ENCODE peak calls at places on chromosomes 6 and 20, in six cellular contexts. One of them, this sample, is unnamed.

GRCh38 chr20:64030371-64031134 is 5.4 kb upstream of the C20orf204 start:
- DNase-seq in pancreas: no peak
- DNase-seq in CD8-positive, alpha-beta T cell: no peak
- DNase-seq in A549: no peak
- DNase-seq in ovary: no peak
- DNase-seq in brain microvascular endothelial cell: no peak
- DNase-seq in this sample: no peak

GRCh38 chr20:46308258-46309157 is at the start of gene CDH22:
- DNase-seq in pancreas: no peak
- DNase-seq in CD8-positive, alpha-beta T cell: peak
- DNase-seq in A549: peak
- DNase-seq in ovary: peak
- DNase-seq in brain microvascular endothelial cell: no peak
- DNase-seq in this sample: peak

GRCh38 chr6:113412589-113413367 is 444.4 kb upstream of the MARCKS start:
- DNase-seq in pancreas: no peak
- DNase-seq in CD8-positive, alpha-beta T cell: no peak
- DNase-seq in A549: no peak
- DNase-seq in ovary: no peak
- DNase-seq in brain microvascular endothelial cell: no peak
- DNase-seq in this sample: no peak

GRCh38 chr20:52936368-52936986 is 35.7 kb upstream of the TSHZ2 start:
- DNase-seq in pancreas: no peak
- DNase-seq in CD8-positive, alpha-beta T cell: no peak
- DNase-seq in A549: no peak
- DNase-seq in ovary: no peak
- DNase-seq in brain microvascular endothelial cell: no peak
- DNase-seq in this sample: no peak

GRCh38 chr6:99114769-99115406 is 167.1 kb upstream of the FBXL4 start:
- DNase-seq in pancreas: peak
- DNase-seq in CD8-positive, alpha-beta T cell: no peak
- DNase-seq in A549: no peak
- DNase-seq in ovary: no peak
- DNase-seq in brain microvascular endothelial cell: no peak
- DNase-seq in this sample: no peak

GRCh38 chr20:8244637-8245036 is 112.6 kb downstream of the PLCB1 start:
- DNase-seq in pancreas: no peak
- DNase-seq in CD8-positive, alpha-beta T cell: no peak
- DNase-seq in A549: no peak
- DNase-seq in ovary: no peak
- DNase-seq in brain microvascular endothelial cell: peak
- DNase-seq in this sample: no peak

GRCh38 chr6:153214439-153214838 is 83.4 kb upstream of the RGS17 start:
- DNase-seq in pancreas: no peak
- DNase-seq in CD8-positive, alpha-beta T cell: no peak
- DNase-seq in A549: no peak
- DNase-seq in ovary: no peak
- DNase-seq in brain microvascular endothelial cell: no peak
- DNase-seq in this sample: no peak

GRCh38 chr6:113650610-113650979 is 206.6 kb upstream of the MARCKS start:
- DNase-seq in pancreas: no peak
- DNase-seq in CD8-positive, alpha-beta T cell: no peak
- DNase-seq in A549: no peak
- DNase-seq in ovary: no peak
- DNase-seq in brain microvascular endothelial cell: no peak
- DNase-seq in this sample: no peak

GRCh38 chr20:21202284-21202683 is 76.4 kb downstream of the KIZ start:
- DNase-seq in pancreas: no peak
- DNase-seq in CD8-positive, alpha-beta T cell: no peak
- DNase-seq in A549: no peak
- DNase-seq in ovary: no peak
- DNase-seq in brain microvascular endothelial cell: peak
- DNase-seq in this sample: no peak

GRCh38 chr6:74041420-74041819 is 345.4 kb downstream of the CD109 start:
- DNase-seq in pancreas: no peak
- DNase-seq in CD8-positive, alpha-beta T cell: no peak
- DNase-seq in A549: no peak
- DNase-seq in ovary: no peak
- DNase-seq in brain microvascular endothelial cell: no peak
- DNase-seq in this sample: no peak

GRCh38 chr6:106063448-106063850 is 22.7 kb upstream of the PRDM1 start:
- DNase-seq in pancreas: no peak
- DNase-seq in CD8-positive, alpha-beta T cell: no peak
- DNase-seq in A549: no peak
- DNase-seq in ovary: no peak
- DNase-seq in brain microvascular endothelial cell: no peak
- DNase-seq in this sample: no peak

GRCh38 chr6:56223995-56224394 is 23.4 kb downstream of the COL21A1 start:
- DNase-seq in pancreas: no peak
- DNase-seq in CD8-positive, alpha-beta T cell: no peak
- DNase-seq in A549: peak
- DNase-seq in ovary: no peak
- DNase-seq in brain microvascular endothelial cell: peak
- DNase-seq in this sample: no peak

GRCh38 chr6:148430897-148431296 is 88.3 kb downstream of the SASH1 start:
- DNase-seq in pancreas: no peak
- DNase-seq in CD8-positive, alpha-beta T cell: no peak
- DNase-seq in A549: no peak
- DNase-seq in ovary: no peak
- DNase-seq in brain microvascular endothelial cell: no peak
- DNase-seq in this sample: no peak

GRCh38 chr6:75166236-75166635 is 39.6 kb downstream of the COL12A1 start:
- DNase-seq in pancreas: no peak
- DNase-seq in CD8-positive, alpha-beta T cell: no peak
- DNase-seq in A549: no peak
- DNase-seq in ovary: no peak
- DNase-seq in brain microvascular endothelial cell: no peak
- DNase-seq in this sample: no peak

GRCh38 chr6:51702851-51703250 is 384.6 kb downstream of the PKHD1 start:
- DNase-seq in pancreas: no peak
- DNase-seq in CD8-positive, alpha-beta T cell: no peak
- DNase-seq in A549: no peak
- DNase-seq in ovary: no peak
- DNase-seq in brain microvascular endothelial cell: no peak
- DNase-seq in this sample: no peak

GRCh38 chr20:41956316-41957050 is 338.3 kb upstream of the CHD6 start:
- DNase-seq in pancreas: no peak
- DNase-seq in CD8-positive, alpha-beta T cell: no peak
- DNase-seq in A549: no peak
- DNase-seq in ovary: no peak
- DNase-seq in brain microvascular endothelial cell: no peak
- DNase-seq in this sample: no peak

GRCh38 chr20:49705358-49705757 is 8.3 kb downstream of the B4GALT5 start:
- DNase-seq in pancreas: no peak
- DNase-seq in CD8-positive, alpha-beta T cell: no peak
- DNase-seq in A549: no peak
- DNase-seq in ovary: no peak
- DNase-seq in brain microvascular endothelial cell: no peak
- DNase-seq in this sample: no peak
- H3K4me3 ChIP-seq in pancreas: no peak
- H3K4me3 ChIP-seq in CD8-positive, alpha-beta T cell: no peak
- H3K4me3 ChIP-seq in A549: no peak
- H3K4me3 ChIP-seq in ovary: no peak
- H3K4me3 ChIP-seq in brain microvascular endothelial cell: no peak
- H3K4me3 ChIP-seq in this sample: no peak

GRCh38 chr20:62874745-62875344 is 13.2 kb upstream of the TCFL5 start:
- DNase-seq in pancreas: no peak
- DNase-seq in CD8-positive, alpha-beta T cell: no peak
- DNase-seq in A549: no peak
- DNase-seq in ovary: no peak
- DNase-seq in brain microvascular endothelial cell: no peak
- DNase-seq in this sample: no peak

GRCh38 chr20:62876441-62876825 is 14.8 kb upstream of the TCFL5 start:
- DNase-seq in pancreas: no peak
- DNase-seq in CD8-positive, alpha-beta T cell: no peak
- DNase-seq in A549: no peak
- DNase-seq in ovary: no peak
- DNase-seq in brain microvascular endothelial cell: no peak
- DNase-seq in this sample: no peak

GRCh38 chr20:62878244-62879030 is 16.8 kb upstream of the TCFL5 start:
- DNase-seq in pancreas: no peak
- DNase-seq in CD8-positive, alpha-beta T cell: no peak
- DNase-seq in A549: no peak
- DNase-seq in ovary: no peak
- DNase-seq in brain microvascular endothelial cell: no peak
- DNase-seq in this sample: no peak

GRCh38 chr20:62875419-62876355 is 14.1 kb upstream of the TCFL5 start:
- DNase-seq in pancreas: peak
- DNase-seq in CD8-positive, alpha-beta T cell: no peak
- DNase-seq in A549: peak
- DNase-seq in ovary: peak
- DNase-seq in brain microvascular endothelial cell: peak
- DNase-seq in this sample: peak

DNA sequence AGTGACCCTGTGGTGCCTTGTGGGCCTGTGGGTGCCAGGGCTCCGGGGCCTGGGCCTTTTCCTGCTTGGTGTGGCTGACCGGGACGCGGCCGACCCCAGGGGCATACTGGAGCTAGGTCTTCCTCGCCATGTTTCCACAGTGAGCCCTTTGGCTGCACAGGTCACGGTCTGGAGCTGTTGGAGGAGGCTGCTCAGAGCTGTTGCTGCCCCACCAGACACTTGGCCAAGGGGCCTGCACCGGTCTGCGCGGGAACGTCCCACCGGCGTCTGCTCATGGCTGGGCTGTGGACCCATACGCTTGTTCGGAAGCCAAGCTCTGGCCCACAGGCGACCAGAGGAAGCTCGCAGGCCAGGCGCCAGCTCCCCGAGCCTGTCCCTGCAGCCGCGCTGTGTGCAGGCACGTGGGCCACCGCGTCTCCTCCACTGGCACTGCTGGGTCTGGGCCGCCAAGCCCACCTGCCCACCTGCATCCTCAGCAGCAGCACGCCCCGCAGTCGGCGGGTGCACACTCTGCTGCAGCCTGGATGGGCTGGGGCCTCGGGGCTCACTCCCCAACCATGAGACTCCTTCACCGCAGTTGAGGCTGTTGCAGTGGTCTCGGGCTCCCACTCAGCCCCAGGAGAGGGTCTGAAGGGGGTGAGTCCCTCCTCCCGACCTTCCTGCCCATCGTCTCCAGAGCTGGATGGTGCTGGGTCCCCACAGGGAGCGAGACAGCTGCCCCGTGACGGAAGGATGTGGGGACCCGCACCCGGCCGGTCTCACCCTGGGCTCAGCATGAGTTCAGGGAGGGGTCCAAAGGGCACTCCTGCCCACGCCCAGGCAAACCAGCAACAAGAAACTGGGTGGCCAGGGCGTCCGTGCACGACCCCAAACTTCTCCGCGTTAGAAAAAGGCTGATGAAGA is 15.5 kb upstream of the TCFL5 start:
- DNase-seq in pancreas: no peak
- DNase-seq in CD8-positive, alpha-beta T cell: no peak
- DNase-seq in A549: no peak
- DNase-seq in ovary: peak
- DNase-seq in brain microvascular endothelial cell: peak
- DNase-seq in this sample: peak
- H3K27ac ChIP-seq in pancreas: no peak
- H3K27ac ChIP-seq in CD8-positive, alpha-beta T cell: no peak
- H3K27ac ChIP-seq in A549: no peak
- H3K27ac ChIP-seq in ovary: peak
- H3K27ac ChIP-seq in brain microvascular endothelial cell: no peak
- H3K27ac ChIP-seq in this sample: peak

GRCh38 chr6:157107571-157107914 is 215.8 kb downstream of the TMEM242 start:
- DNase-seq in pancreas: no peak
- DNase-seq in CD8-positive, alpha-beta T cell: no peak
- DNase-seq in A549: no peak
- DNase-seq in ovary: no peak
- DNase-seq in brain microvascular endothelial cell: no peak
- DNase-seq in this sample: no peak
- H3K4me3 ChIP-seq in pancreas: no peak
- H3K4me3 ChIP-seq in CD8-positive, alpha-beta T cell: no peak
- H3K4me3 ChIP-seq in A549: no peak
- H3K4me3 ChIP-seq in ovary: no peak
- H3K4me3 ChIP-seq in brain microvascular endothelial cell: no peak
- H3K4me3 ChIP-seq in this sample: no peak

GRCh38 chr6:170025341-170026271 is 265.3 kb downstream of the DLL1 start:
- DNase-seq in pancreas: no peak
- DNase-seq in CD8-positive, alpha-beta T cell: no peak
- DNase-seq in A549: no peak
- DNase-seq in ovary: no peak
- DNase-seq in brain microvascular endothelial cell: no peak
- DNase-seq in this sample: peak

GRCh38 chr6:170024940-170025339 is 265.9 kb downstream of the DLL1 start:
- DNase-seq in pancreas: no peak
- DNase-seq in CD8-positive, alpha-beta T cell: no peak
- DNase-seq in A549: no peak
- DNase-seq in ovary: peak
- DNase-seq in brain microvascular endothelial cell: no peak
- DNase-seq in this sample: no peak

GRCh38 chr6:170028629-170029345 is 262.1 kb downstream of the DLL1 start:
- DNase-seq in pancreas: no peak
- DNase-seq in CD8-positive, alpha-beta T cell: no peak
- DNase-seq in A549: no peak
- DNase-seq in ovary: no peak
- DNase-seq in brain microvascular endothelial cell: no peak
- DNase-seq in this sample: peak

GRCh38 chr6:170027111-170028043 is 263.5 kb downstream of the DLL1 start:
- DNase-seq in pancreas: no peak
- DNase-seq in CD8-positive, alpha-beta T cell: no peak
- DNase-seq in A549: no peak
- DNase-seq in ovary: no peak
- DNase-seq in brain microvascular endothelial cell: no peak
- DNase-seq in this sample: peak

DNA sequence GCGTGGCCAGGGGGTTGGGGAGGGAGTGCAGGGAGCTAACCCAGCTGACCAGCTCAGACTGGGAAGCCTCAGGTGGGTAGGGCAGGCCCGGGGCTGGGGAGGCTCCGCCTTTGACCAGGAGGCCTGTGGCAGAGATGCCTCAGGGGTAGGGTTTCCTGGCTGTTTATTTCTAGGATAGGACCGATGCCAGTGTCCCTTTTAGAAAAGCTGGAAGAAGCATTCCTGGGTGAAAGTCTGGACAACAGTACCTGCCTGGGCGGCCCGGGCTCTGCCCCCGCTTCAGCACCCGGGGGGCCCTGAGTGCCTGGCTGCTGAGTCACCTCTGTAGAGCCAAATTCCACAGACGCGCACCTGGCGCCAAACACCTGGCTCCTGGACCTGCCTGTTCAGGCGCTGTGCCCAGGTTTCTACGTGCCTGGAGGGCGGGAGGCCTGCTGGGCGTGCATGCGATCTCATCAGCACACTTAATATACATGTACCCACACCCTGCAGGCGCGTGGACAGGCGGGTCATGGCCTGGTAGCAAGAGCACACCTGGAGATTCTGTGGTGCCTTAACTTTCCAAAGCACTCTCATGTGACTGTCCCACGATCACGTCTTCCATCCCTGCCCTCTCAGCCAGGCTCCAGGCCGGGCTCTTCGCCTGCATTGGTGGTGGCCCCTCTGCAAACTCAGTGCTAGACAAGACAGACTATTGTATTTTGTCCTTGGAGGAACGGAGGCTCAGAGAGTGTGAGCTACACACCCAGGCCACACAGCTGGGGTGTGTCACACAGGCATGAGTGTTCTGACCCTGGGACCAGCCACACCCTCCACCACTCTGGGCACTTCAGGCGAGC is 264.4 kb downstream of the DLL1 start:
- DNase-seq in pancreas: peak
- DNase-seq in CD8-positive, alpha-beta T cell: no peak
- DNase-seq in A549: no peak
- DNase-seq in ovary: no peak
- DNase-seq in brain microvascular endothelial cell: no peak
- DNase-seq in this sample: peak
- H3K27ac ChIP-seq in pancreas: peak
- H3K27ac ChIP-seq in CD8-positive, alpha-beta T cell: no peak
- H3K27ac ChIP-seq in A549: no peak
- H3K27ac ChIP-seq in ovary: no peak
- H3K27ac ChIP-seq in brain microvascular endothelial cell: no peak
- H3K27ac ChIP-seq in this sample: peak

GRCh38 chr20:44809380-44810060 is 826 bp downstream of the RIMS4 start:
- DNase-seq in pancreas: no peak
- DNase-seq in CD8-positive, alpha-beta T cell: no peak
- DNase-seq in A549: no peak
- DNase-seq in ovary: no peak
- DNase-seq in brain microvascular endothelial cell: no peak
- DNase-seq in this sample: no peak
- H3K4me3 ChIP-seq in pancreas: no peak
- H3K4me3 ChIP-seq in CD8-positive, alpha-beta T cell: no peak
- H3K4me3 ChIP-seq in A549: peak
- H3K4me3 ChIP-seq in ovary: no peak
- H3K4me3 ChIP-seq in brain microvascular endothelial cell: no peak
- H3K4me3 ChIP-seq in this sample: no peak

This sample was measured in left lung.